ENCODE peak calls at places on chromosome 3, in seven cellular contexts. Z is 8988T, F is NCI-H2081 treated with DMSO at 0.1 percent for 48 hours, A is HEK293T, U is IMR-90, N is NCI-H1930, S is COR-L47. Q is an unnamed sample.

GRCh38 chr3:179181021-179181472 is 32.9 kb downstream of the PIK3CA start:
- DNase-seq in Z (no peak), F (no peak), A (no peak), U (peak), N (no peak), S (no peak), Q (no peak)

GRCh38 chr3:190322604-190323240 is 476 bp upstream of the CLDN1 start:
- DNase-seq in Z (no peak), F (no peak), A (no peak), U (no peak), N (no peak), S (no peak), Q (no peak)

GRCh38 chr3:15331606-15332404 is 581 bp downstream of the SH3BP5 start:
- DNase-seq in Z (peak), F (no peak), A (peak), U (peak), N (no peak), S (no peak), Q (peak)

GRCh38 chr3:50157821-50158556 is 2.9 kb downstream of the SEMA3F start:
- DNase-seq in Z (no peak), F (no peak), A (no peak), U (peak), N (no peak), S (no peak), Q (no peak)

GRCh38 chr3:11844891-11845290 is 1.8 kb downstream of the TAMM41 start:
- DNase-seq in Z (no peak), F (no peak), A (no peak), U (no peak), N (no peak), S (no peak), Q (no peak)

GRCh38 chr3:120028271-120029047 is 65.8 kb downstream of the GSK3B start:
- DNase-seq in Z (no peak), F (no peak), A (no peak), U (no peak), N (no peak), S (no peak), Q (no peak)

GRCh38 chr3:75294124-75294523 is 370.0 kb upstream of the FRG2C start:
- DNase-seq in Z (peak), F (no peak), A (peak), U (peak), N (no peak), S (no peak), Q (no peak)

GRCh38 chr3:25558106-25558505 is 106.6 kb downstream of the TOP2B start:
- DNase-seq in Z (no peak), F (no peak), A (no peak), U (peak), N (no peak), S (no peak), Q (no peak)

GRCh38 chr3:46666471-46666845 is 27.0 kb downstream of the ALS2CL start:
- DNase-seq in Z (no peak), F (no peak), A (no peak), U (no peak), N (no peak), S (peak), Q (no peak)

GRCh38 chr3:153001428-153001827 is 160.6 kb upstream of the RAP2B start:
- DNase-seq in Z (no peak), F (no peak), A (no peak), U (no peak), N (no peak), S (no peak), Q (no peak)

GRCh38 chr3:124606180-124606579 is 124.1 kb upstream of the UMPS start:
- DNase-seq in Z (no peak), F (no peak), A (no peak), U (no peak), N (no peak), S (no peak), Q (no peak)

GRCh38 chr3:111103807-111104206 is 32.2 kb downstream of the NECTIN3 start:
- DNase-seq in Z (no peak), F (no peak), A (no peak), U (peak), N (no peak), S (no peak), Q (no peak)

GRCh38 chr3:177946515-177946914 is 589.7 kb upstream of the KCNMB2 start:
- DNase-seq in Z (no peak), F (no peak), A (no peak), U (no peak), N (no peak), S (no peak), Q (no peak)

GRCh38 chr3:133540896-133541674 is 32.4 kb upstream of the CDV3 start:
- DNase-seq in Z (no peak), F (no peak), A (no peak), U (peak), N (no peak), S (no peak), Q (no peak)

GRCh38 chr3:133992385-133992784 is 37.3 kb downstream of the SLCO2A1 start:
- DNase-seq in Z (no peak), F (no peak), A (no peak), U (no peak), N (no peak), S (no peak), Q (no peak)

GRCh38 chr3:20197775-20198174 is 11.8 kb upstream of the SGO1 start:
- DNase-seq in Z (no peak), F (no peak), A (no peak), U (no peak), N (no peak), S (no peak), Q (no peak)

GRCh38 chr3:196007744-196008143 is 74.1 kb downstream of the TFRC start:
- DNase-seq in Z (no peak), F (no peak), A (no peak), U (no peak), N (no peak), S (no peak), Q (no peak)

GRCh38 chr3:15120986-15121385 is 22.0 kb upstream of the RBSN start:
- DNase-seq in Z (no peak), F (no peak), A (no peak), U (no peak), N (no peak), S (no peak), Q (no peak)

GRCh38 chr3:189967254-189967865 is 153.3 kb downstream of the P3H2 start:
- DNase-seq in Z (no peak), F (no peak), A (peak), U (peak), N (peak), S (peak), Q (no peak)

GRCh38 chr3:183252973-183253363 is at the start of gene B3GNT5:
- DNase-seq in Z (no peak), F (peak), A (peak), U (no peak), N (no peak), S (peak), Q (peak)

GRCh38 chr3:157606392-157607197 is 103.4 kb upstream of the VEPH1 start:
- DNase-seq in Z (peak), F (peak), A (peak), U (peak), N (peak), S (peak), Q (peak)

GRCh38 chr3:131503328-131503650 is 518 bp upstream of the MRPL3 start:
- DNase-seq in Z (no peak), F (peak), A (peak), U (no peak), N (no peak), S (peak), Q (no peak)

GRCh38 chr3:123535580-123535979 is 49.3 kb downstream of the HACD2 start:
- DNase-seq in Z (no peak), F (no peak), A (no peak), U (peak), N (no peak), S (no peak), Q (no peak)

GRCh38 chr3:177211503-177212277 is 14.4 kb upstream of the TBL1XR1 start:
- DNase-seq in Z (no peak), F (peak), A (no peak), U (no peak), N (no peak), S (peak), Q (no peak)

GRCh38 chr3:52408466-52408865 is 36.4 kb downstream of the SEMA3G start:
- DNase-seq in Z (no peak), F (no peak), A (no peak), U (no peak), N (no peak), S (no peak), Q (no peak)

GRCh38 chr3:196323723-196324122 is 5.7 kb upstream of the DYNLT2B start:
- DNase-seq in Z (no peak), F (no peak), A (peak), U (peak), N (no peak), S (peak), Q (no peak)